ENCODE peak calls at places on chromosome 2, in ten cellular contexts. L, V, N, S, G, E, D, Y, H and K are unnamed samples.

GRCh38 chr2:207683879-207684627 is 27.4 kb upstream of the CCNYL1 start:
- DNase-seq in L (peak; percentile 60), V (no peak), N (no peak), S (no peak), G (no peak), E (no peak), D (no peak), Y (no peak), H (no peak), K (no peak)

GRCh38 chr2:75310915-75311314 is 111.6 kb upstream of the TACR1 start:
- DNase-seq in L (no peak), V (no peak), N (no peak), S (no peak), G (no peak), E (no peak), D (no peak), Y (no peak), H (no peak), K (no peak)

GRCh38 chr2:62817348-62817747 is 111.8 kb downstream of the EHBP1 start:
- DNase-seq in L (no peak), V (no peak), N (no peak), S (no peak), G (no peak), E (no peak), D (no peak), Y (no peak), H (no peak), K (no peak)

GRCh38 chr2:15112216-15112615 is 448.9 kb downstream of the NBAS start:
- DNase-seq in L (peak; percentile 21), V (no peak), N (no peak), S (no peak), G (no peak), E (peak; percentile 5), D (no peak), Y (no peak), H (no peak), K (no peak)

GRCh38 chr2:113697516-113697915 is 58.9 kb downstream of the SLC35F5 start:
- DNase-seq in L (no peak), V (no peak), N (no peak), S (no peak), G (no peak), E (no peak), D (no peak), Y (no peak), H (no peak), K (no peak)

GRCh38 chr2:241131531-241131930 is 17.7 kb downstream of the PASK start:
- DNase-seq in L (no peak), V (no peak), N (no peak), S (no peak), G (no peak), E (no peak), D (no peak), Y (no peak), H (no peak), K (peak; percentile 22)

GRCh38 chr2:200860092-200860795 is 4.2 kb downstream of the CLK1 start:
- DNase-seq in L (no peak), V (no peak), N (no peak), S (no peak), G (no peak), E (no peak), D (no peak), Y (no peak), H (no peak), K (no peak)

GRCh38 chr2:111185496-111186022 is 64.8 kb downstream of the BCL2L11 start:
- DNase-seq in L (no peak), V (peak; percentile 25), N (no peak), S (no peak), G (no peak), E (no peak), D (no peak), Y (peak; percentile 75), H (no peak), K (peak; percentile 89)

GRCh38 chr2:60567919-60568874 is 14.7 kb upstream of the BCL11A start:
- DNase-seq in L (no peak), V (no peak), N (no peak), S (no peak), G (no peak), E (no peak), D (no peak), Y (no peak), H (no peak), K (no peak)

GRCh38 chr2:60560734-60561649 is 7.5 kb upstream of the BCL11A start:
- DNase-seq in L (no peak), V (no peak), N (no peak), S (no peak), G (no peak), E (peak; percentile 46), D (no peak), Y (no peak), H (no peak), K (no peak)

GRCh38 chr2:60567092-60567491 is 13.6 kb upstream of the BCL11A start:
- DNase-seq in L (no peak), V (no peak), N (no peak), S (no peak), G (no peak), E (no peak), D (no peak), Y (no peak), H (no peak), K (no peak)

GRCh38 chr2:60569680-60570111 is 16.2 kb upstream of the BCL11A start:
- DNase-seq in L (no peak), V (no peak), N (no peak), S (no peak), G (no peak), E (no peak), D (no peak), Y (no peak), H (no peak), K (no peak)

GRCh38 chr2:60565472-60565871 is 12.0 kb upstream of the BCL11A start:
- DNase-seq in L (peak; percentile 38), V (no peak), N (no peak), S (no peak), G (no peak), E (peak; percentile 32), D (no peak), Y (no peak), H (no peak), K (no peak)
- TF ChIP-seq CTCF in L (peak; percentile 42), V (peak; percentile 7), N (no peak), S (peak; percentile 58), G (peak; percentile 25), E (peak; percentile 2), D (peak; percentile 38), Y (no peak), H (peak; percentile 59), K (no peak)

DNA sequence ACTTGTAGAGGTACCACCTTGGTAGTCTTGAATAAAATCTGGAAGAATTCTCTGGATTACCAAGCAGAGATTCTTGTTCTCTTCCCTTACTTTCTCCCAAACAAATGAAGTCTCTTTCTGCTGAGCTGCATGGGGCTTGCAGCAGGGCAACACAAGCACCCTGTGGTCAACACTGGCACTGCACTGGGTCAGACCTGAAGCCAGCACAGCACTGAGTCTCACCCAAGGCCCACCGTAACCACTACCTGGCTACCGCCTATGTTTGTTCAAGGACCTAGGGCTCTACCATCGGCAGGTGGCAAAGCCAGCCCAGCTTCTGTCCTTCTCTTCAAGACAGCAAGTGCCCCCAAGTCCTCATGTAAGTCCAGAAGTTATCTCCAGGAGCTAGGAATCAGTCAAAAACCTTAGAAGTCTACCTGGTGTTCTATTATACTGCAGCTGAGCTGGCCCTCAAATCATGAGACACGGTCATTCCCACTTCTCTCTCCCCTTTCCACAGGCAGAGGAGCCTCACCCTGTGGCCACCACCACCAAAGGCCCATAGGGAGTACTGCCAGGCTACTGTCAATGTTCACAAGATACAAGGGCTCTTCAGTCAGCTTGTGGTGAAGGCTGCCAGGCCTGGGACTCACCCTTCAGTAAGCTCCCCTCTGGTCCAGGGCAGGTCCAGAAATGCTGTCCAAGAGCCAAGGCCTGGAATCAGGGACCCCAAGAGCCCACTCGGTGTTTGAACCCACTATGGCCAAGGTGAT is 18.4 kb downstream of the VPS54 start:
- DNase-seq in L (no peak), V (no peak), N (no peak), S (no peak), G (no peak), E (no peak), D (no peak), Y (no peak), H (no peak), K (no peak)
- TF ChIP-seq CTCF in L (no peak), V (no peak), N (no peak), S (no peak), G (no peak), E (no peak), D (no peak), Y (no peak), H (peak; percentile 27), K (no peak)

GRCh38 chr2:25854613-25855012 is 23.7 kb downstream of the ASXL2 start:
- DNase-seq in L (no peak), V (no peak), N (no peak), S (no peak), G (no peak), E (no peak), D (no peak), Y (no peak), H (no peak), K (no peak)

GRCh38 chr2:25855065-25855464 is 23.2 kb downstream of the ASXL2 start:
- DNase-seq in L (no peak), V (no peak), N (no peak), S (no peak), G (no peak), E (no peak), D (no peak), Y (no peak), H (no peak), K (no peak)

GRCh38 chr2:25853038-25853638 is 25.1 kb downstream of the ASXL2 start:
- DNase-seq in L (no peak), V (no peak), N (no peak), S (no peak), G (no peak), E (peak; percentile 13), D (no peak), Y (no peak), H (no peak), K (no peak)

GRCh38 chr2:25856377-25856776 is 21.9 kb downstream of the ASXL2 start:
- DNase-seq in L (no peak), V (no peak), N (no peak), S (no peak), G (no peak), E (no peak), D (no peak), Y (no peak), H (no peak), K (no peak)

DNA sequence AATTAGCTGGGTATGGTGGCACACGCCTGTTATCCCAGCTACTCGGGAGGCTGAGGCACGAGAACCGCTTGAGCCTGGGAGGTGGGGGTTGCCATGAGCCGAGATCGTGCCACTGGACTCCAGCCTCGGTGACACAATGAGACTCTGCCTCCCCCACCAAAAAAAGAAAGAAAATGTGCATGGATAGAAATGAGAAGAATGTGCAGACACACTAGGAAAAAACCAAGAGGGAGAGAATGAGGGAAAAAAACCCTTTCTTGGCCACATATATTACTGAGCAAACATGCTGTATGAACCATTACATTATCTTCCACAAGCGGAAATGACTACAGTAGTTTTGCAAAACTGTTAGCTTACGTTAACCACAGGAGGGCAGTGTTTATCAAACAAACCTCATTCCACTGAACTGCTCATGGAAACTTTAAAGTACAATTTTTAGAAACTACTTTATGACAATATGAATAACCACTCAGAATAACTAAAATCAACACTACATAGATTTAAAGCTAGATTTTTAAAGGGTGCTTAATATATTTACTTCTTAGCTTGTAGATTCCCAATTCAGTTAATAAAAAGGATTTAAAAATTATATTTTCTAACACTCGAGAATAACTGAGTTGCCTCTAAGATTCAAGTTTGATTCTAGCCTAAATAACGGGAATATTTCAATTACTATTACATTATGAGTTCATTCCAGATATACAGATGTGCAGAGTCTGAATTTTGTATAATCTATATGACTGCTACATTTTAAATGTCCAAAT is 26.4 kb downstream of the ASXL2 start:
- DNase-seq in L (peak; percentile 41), V (peak; percentile 34), N (no peak), S (no peak), G (no peak), E (peak; percentile 79), D (peak; percentile 57), Y (peak; percentile 64), H (no peak), K (no peak)
- TF ChIP-seq CTCF in L (peak; percentile 68), V (peak; percentile 43), N (no peak), S (peak; percentile 81), G (peak; percentile 70), E (peak; percentile 54), D (peak; percentile 70), Y (peak; percentile 76), H (peak; percentile 82), K (peak; percentile 82)

GRCh38 chr2:171044416-171044815 is 115.4 kb downstream of the GORASP2 start:
- DNase-seq in L (no peak), V (no peak), N (no peak), S (no peak), G (no peak), E (peak; percentile 27), D (no peak), Y (no peak), H (no peak), K (no peak)

GRCh38 chr2:171046056-171046560 is 114.6 kb downstream of the TLK1 start:
- DNase-seq in L (no peak), V (no peak), N (no peak), S (no peak), G (no peak), E (no peak), D (no peak), Y (no peak), H (no peak), K (no peak)

DNA sequence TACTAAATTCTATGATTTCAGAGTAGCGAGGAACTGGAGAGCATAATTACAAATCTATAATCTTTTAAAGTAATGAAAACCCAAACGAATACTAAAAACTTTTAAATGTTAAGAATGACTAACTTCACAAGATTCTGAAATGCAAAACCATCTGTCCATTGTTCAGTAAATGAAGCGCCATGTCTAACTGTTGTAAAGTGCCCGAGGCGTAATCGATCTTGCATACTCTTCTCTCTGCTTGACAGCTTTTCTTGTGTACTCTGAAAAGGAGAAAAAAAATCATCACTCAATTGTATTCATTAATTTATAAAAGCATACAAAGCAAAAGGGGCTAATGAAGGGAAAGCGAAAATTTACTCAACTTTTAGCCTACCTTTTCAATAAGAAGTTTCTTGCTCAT is 111.0 kb downstream of the TLK1 start:
- DNase-seq in L (no peak), V (no peak), N (no peak), S (no peak), G (no peak), E (no peak), D (no peak), Y (no peak), H (no peak), K (no peak)
- TF ChIP-seq CTCF in L (no peak), V (no peak), N (no peak), S (no peak), G (no peak), E (no peak), D (no peak), Y (no peak), H (no peak), K (no peak)